ENCODE peak calls at places on chromosomes 13 and 19, in six cellular contexts. One of them, this sample, is unnamed.
A peak's percentile ranks its signal among the peaks of the same experiment; 100 is the strongest.

GRCh38 chr13:49594576-49594975 is 9.2 kb upstream of the RCBTB1 start:
- DNase-seq in SJSA1: no peak
- DNase-seq in colonic mucosa: no peak
- DNase-seq in Peyer's patch: no peak
- DNase-seq in M059J: no peak
- DNase-seq in AG08396: no peak
- DNase-seq in this sample: no peak

GRCh38 chr13:58827904-58828303 is 1196.4 kb downstream of the PCDH17 start:
- DNase-seq in AG08396: no peak
- DNase-seq in colonic mucosa: no peak
- DNase-seq in SJSA1: no peak
- DNase-seq in M059J: no peak
- DNase-seq in Peyer's patch: no peak
- DNase-seq in this sample: no peak

GRCh38 chr13:73849292-73849691 is 284.9 kb downstream of the KLF12 start:
- DNase-seq in Peyer's patch: no peak
- DNase-seq in colonic mucosa: no peak
- DNase-seq in M059J: peak; percentile 48
- DNase-seq in SJSA1: peak; percentile 42
- DNase-seq in AG08396: peak; percentile 7
- DNase-seq in this sample: peak; percentile 6

GRCh38 chr13:19597523-19597922 is 35.9 kb upstream of the MPHOSPH8 start:
- DNase-seq in Peyer's patch: no peak
- DNase-seq in SJSA1: no peak
- DNase-seq in M059J: peak; percentile 91
- DNase-seq in colonic mucosa: no peak
- DNase-seq in AG08396: peak; percentile 36
- DNase-seq in this sample: no peak

GRCh38 chr13:23952796-23953195 is 55.5 kb upstream of the C1QTNF9B start:
- DNase-seq in SJSA1: no peak
- DNase-seq in Peyer's patch: no peak
- DNase-seq in M059J: no peak
- DNase-seq in colonic mucosa: no peak
- DNase-seq in AG08396: no peak
- DNase-seq in this sample: no peak

GRCh38 chr19:54674021-54674617 is 11.3 kb downstream of the LILRB4 start:
- DNase-seq in M059J: peak; percentile 38
- DNase-seq in AG08396: no peak
- DNase-seq in SJSA1: no peak
- DNase-seq in colonic mucosa: no peak
- DNase-seq in Peyer's patch: no peak
- DNase-seq in this sample: no peak

GRCh38 chr19:31991984-31992655 is 353.3 kb upstream of the ZNF507 start:
- DNase-seq in colonic mucosa: no peak
- DNase-seq in SJSA1: no peak
- DNase-seq in AG08396: no peak
- DNase-seq in Peyer's patch: no peak
- DNase-seq in M059J: no peak
- DNase-seq in this sample: no peak

GRCh38 chr19:54137913-54138776 is 583 bp downstream of the CNOT3 start:
- DNase-seq in M059J: no peak
- DNase-seq in SJSA1: no peak
- DNase-seq in Peyer's patch: no peak
- DNase-seq in AG08396: peak; percentile 39
- DNase-seq in colonic mucosa: peak; percentile 36
- DNase-seq in this sample: no peak

GRCh38 chr13:76882431-76882830 is 3.8 kb downstream of the KCTD12 start:
- DNase-seq in SJSA1: no peak
- DNase-seq in AG08396: peak; percentile 25
- DNase-seq in M059J: peak; percentile 18
- DNase-seq in Peyer's patch: peak; percentile 49
- DNase-seq in colonic mucosa: no peak
- DNase-seq in this sample: no peak

GRCh38 chr13:30864352-30865130 is 41.5 kb upstream of the MEDAG start:
- DNase-seq in colonic mucosa: no peak
- DNase-seq in M059J: peak; percentile 89
- DNase-seq in SJSA1: peak; percentile 51
- DNase-seq in AG08396: no peak
- DNase-seq in Peyer's patch: no peak
- DNase-seq in this sample: no peak

GRCh38 chr13:97076898-97077297 is 82.6 kb upstream of the OXGR1 start:
- DNase-seq in Peyer's patch: no peak
- DNase-seq in colonic mucosa: no peak
- DNase-seq in M059J: no peak
- DNase-seq in AG08396: no peak
- DNase-seq in SJSA1: no peak
- DNase-seq in this sample: no peak

GRCh38 chr13:44052843-44053607 is 173.3 kb downstream of the LACC1 start:
- DNase-seq in AG08396: peak; percentile 45
- DNase-seq in M059J: no peak
- DNase-seq in colonic mucosa: no peak
- DNase-seq in SJSA1: no peak
- DNase-seq in Peyer's patch: no peak
- DNase-seq in this sample: peak; percentile 13

GRCh38 chr19:30090476-30090875 is 148.4 kb downstream of the URI1 start:
- DNase-seq in AG08396: no peak
- DNase-seq in M059J: no peak
- DNase-seq in Peyer's patch: no peak
- DNase-seq in colonic mucosa: no peak
- DNase-seq in SJSA1: no peak
- DNase-seq in this sample: no peak

GRCh38 chr13:48249018-48249417 is 16.0 kb downstream of the ITM2B start:
- DNase-seq in SJSA1: no peak
- DNase-seq in M059J: no peak
- DNase-seq in Peyer's patch: no peak
- DNase-seq in colonic mucosa: no peak
- DNase-seq in AG08396: no peak
- DNase-seq in this sample: no peak

GRCh38 chr19:41324921-41325639 is 15.1 kb downstream of the CCDC97 start:
- DNase-seq in AG08396: peak; percentile 82
- DNase-seq in M059J: peak; percentile 93
- DNase-seq in colonic mucosa: peak; percentile 50
- DNase-seq in SJSA1: peak; percentile 95
- DNase-seq in Peyer's patch: peak; percentile 69
- DNase-seq in this sample: peak; percentile 62

GRCh38 chr19:44643605-44644390 is at the start of gene PVR:
- DNase-seq in Peyer's patch: peak; percentile 75
- DNase-seq in AG08396: peak; percentile 96
- DNase-seq in colonic mucosa: peak; percentile 79
- DNase-seq in M059J: peak; percentile 86
- DNase-seq in SJSA1: peak; percentile 95
- DNase-seq in this sample: peak; percentile 85

GRCh38 chr13:24365191-24365590 is 55.8 kb downstream of the C1QTNF9 start:
- DNase-seq in SJSA1: no peak
- DNase-seq in M059J: no peak
- DNase-seq in colonic mucosa: no peak
- DNase-seq in AG08396: no peak
- DNase-seq in Peyer's patch: no peak
- DNase-seq in this sample: no peak

GRCh38 chr13:92260363-92260762 is 861.9 kb downstream of the GPC5 start:
- DNase-seq in colonic mucosa: no peak
- DNase-seq in SJSA1: no peak
- DNase-seq in Peyer's patch: no peak
- DNase-seq in AG08396: no peak
- DNase-seq in M059J: no peak
- DNase-seq in this sample: no peak

GRCh38 chr13:25214371-25215252 is 42.5 kb upstream of the AMER2 start:
- DNase-seq in Peyer's patch: no peak
- DNase-seq in M059J: peak; percentile 48
- DNase-seq in SJSA1: no peak
- DNase-seq in colonic mucosa: no peak
- DNase-seq in AG08396: no peak
- DNase-seq in this sample: no peak

GRCh38 chr19:42284641-42285341 is 15.7 kb downstream of the CIC start:
- DNase-seq in colonic mucosa: no peak
- DNase-seq in AG08396: no peak
- DNase-seq in M059J: no peak
- DNase-seq in Peyer's patch: no peak
- DNase-seq in SJSA1: no peak
- DNase-seq in this sample: no peak

GRCh38 chr19:46608178-46608577 is 7.0 kb downstream of the CALM3 start:
- DNase-seq in colonic mucosa: peak; percentile 10
- DNase-seq in M059J: no peak
- DNase-seq in AG08396: no peak
- DNase-seq in Peyer's patch: no peak
- DNase-seq in SJSA1: no peak
- DNase-seq in this sample: no peak

GRCh38 chr19:50667177-50667758 is 18.0 kb downstream of the C19orf81 start:
- DNase-seq in Peyer's patch: no peak
- DNase-seq in SJSA1: no peak
- DNase-seq in AG08396: no peak
- DNase-seq in colonic mucosa: no peak
- DNase-seq in M059J: no peak
- DNase-seq in this sample: no peak

This sample was measured in body of pancreas.